ENCODE peak calls at places on chromosomes 3 and 15, in ten cellular contexts. One of them, this sample, is unnamed. For H3K27me3, the result is how much of the 10 kb centered on the place peaks cover.

GRCh38 chr3:4988815-4989648 is 9.8 kb downstream of the BHLHE40 start:
- DNase-seq in stomach: no peak
- DNase-seq in cardiac muscle cell: peak
- DNase-seq in thoracic aorta: no peak
- DNase-seq in prostate gland: peak
- DNase-seq in psoas muscle: peak
- DNase-seq in PC-9: no peak
- DNase-seq in GM23338: no peak
- DNase-seq in Panc1: no peak
- DNase-seq in GM06990: no peak
- DNase-seq in this sample: no peak

GRCh38 chr15:22903961-22904534 is 65.6 kb downstream of the NIPA2 start:
- DNase-seq in stomach: peak
- DNase-seq in cardiac muscle cell: no peak
- DNase-seq in thoracic aorta: no peak
- DNase-seq in prostate gland: no peak
- DNase-seq in psoas muscle: no peak
- DNase-seq in PC-9: no peak
- DNase-seq in GM23338: no peak
- DNase-seq in Panc1: no peak
- DNase-seq in GM06990: no peak
- DNase-seq in this sample: no peak

GRCh38 chr3:50472958-50473357 is 30.5 kb downstream of the CACNA2D2 start:
- DNase-seq in stomach: no peak
- DNase-seq in cardiac muscle cell: no peak
- DNase-seq in thoracic aorta: no peak
- DNase-seq in prostate gland: no peak
- DNase-seq in psoas muscle: no peak
- DNase-seq in PC-9: no peak
- DNase-seq in GM23338: no peak
- DNase-seq in Panc1: no peak
- DNase-seq in GM06990: no peak
- DNase-seq in this sample: no peak

GRCh38 chr3:102353804-102354203 is 81.0 kb upstream of the ZPLD1 start:
- DNase-seq in stomach: no peak
- DNase-seq in cardiac muscle cell: no peak
- DNase-seq in thoracic aorta: no peak
- DNase-seq in prostate gland: no peak
- DNase-seq in psoas muscle: no peak
- DNase-seq in PC-9: no peak
- DNase-seq in GM23338: no peak
- DNase-seq in Panc1: no peak
- DNase-seq in GM06990: no peak
- DNase-seq in this sample: no peak

GRCh38 chr15:74449643-74450205 is 11.2 kb downstream of the UBL7 start:
- DNase-seq in stomach: no peak
- DNase-seq in cardiac muscle cell: no peak
- DNase-seq in thoracic aorta: no peak
- DNase-seq in prostate gland: no peak
- DNase-seq in psoas muscle: no peak
- DNase-seq in PC-9: no peak
- DNase-seq in GM23338: no peak
- DNase-seq in Panc1: no peak
- DNase-seq in GM06990: no peak
- DNase-seq in this sample: no peak

GRCh38 chr15:92629276-92629974 is 26.1 kb downstream of the FAM174B start:
- DNase-seq in stomach: peak
- DNase-seq in cardiac muscle cell: no peak
- DNase-seq in thoracic aorta: no peak
- DNase-seq in prostate gland: no peak
- DNase-seq in psoas muscle: no peak
- DNase-seq in PC-9: no peak
- DNase-seq in GM23338: no peak
- DNase-seq in Panc1: no peak
- DNase-seq in GM06990: no peak
- DNase-seq in this sample: no peak

GRCh38 chr3:46943237-46944187 is 33.0 kb downstream of the CCDC12 start:
- DNase-seq in stomach: peak
- DNase-seq in cardiac muscle cell: no peak
- DNase-seq in thoracic aorta: no peak
- DNase-seq in prostate gland: no peak
- DNase-seq in psoas muscle: no peak
- DNase-seq in PC-9: no peak
- DNase-seq in GM23338: no peak
- DNase-seq in Panc1: no peak
- DNase-seq in GM06990: no peak
- DNase-seq in this sample: no peak

GRCh38 chr15:85764649-85765277 is 30.0 kb downstream of the KLHL25 start:
- DNase-seq in stomach: no peak
- DNase-seq in cardiac muscle cell: peak
- DNase-seq in thoracic aorta: no peak
- DNase-seq in prostate gland: no peak
- DNase-seq in psoas muscle: no peak
- DNase-seq in PC-9: no peak
- DNase-seq in GM23338: no peak
- DNase-seq in Panc1: no peak
- DNase-seq in GM06990: no peak
- DNase-seq in this sample: no peak

GRCh38 chr3:75180235-75180944 is 483.7 kb upstream of the FRG2C start:
- DNase-seq in stomach: no peak
- DNase-seq in cardiac muscle cell: no peak
- DNase-seq in thoracic aorta: no peak
- DNase-seq in prostate gland: no peak
- DNase-seq in psoas muscle: no peak
- DNase-seq in PC-9: no peak
- DNase-seq in GM23338: no peak
- DNase-seq in Panc1: no peak
- DNase-seq in GM06990: peak
- DNase-seq in this sample: no peak

GRCh38 chr3:27319304-27319703 is 49.9 kb downstream of the NEK10 start:
- DNase-seq in stomach: no peak
- DNase-seq in cardiac muscle cell: no peak
- DNase-seq in thoracic aorta: no peak
- DNase-seq in prostate gland: no peak
- DNase-seq in psoas muscle: no peak
- DNase-seq in PC-9: no peak
- DNase-seq in GM23338: no peak
- DNase-seq in Panc1: no peak
- DNase-seq in GM06990: no peak
- DNase-seq in this sample: no peak

GRCh38 chr15:39171944-39172368 is 408.9 kb upstream of the THBS1 start:
- DNase-seq in stomach: peak
- DNase-seq in cardiac muscle cell: peak
- DNase-seq in thoracic aorta: no peak
- DNase-seq in prostate gland: peak
- DNase-seq in psoas muscle: peak
- DNase-seq in PC-9: peak
- DNase-seq in GM23338: peak
- DNase-seq in Panc1: peak
- DNase-seq in GM06990: no peak
- DNase-seq in this sample: peak

GRCh38 chr3:186693843-186694242 is 23.3 kb upstream of the KNG1 start:
- DNase-seq in stomach: no peak
- DNase-seq in cardiac muscle cell: no peak
- DNase-seq in thoracic aorta: no peak
- DNase-seq in prostate gland: no peak
- DNase-seq in psoas muscle: no peak
- DNase-seq in PC-9: no peak
- DNase-seq in GM23338: no peak
- DNase-seq in Panc1: no peak
- DNase-seq in GM06990: no peak
- DNase-seq in this sample: no peak

GRCh38 chr3:192915724-192916123 is 1.9 kb downstream of the MB21D2 start:
- DNase-seq in stomach: no peak
- DNase-seq in cardiac muscle cell: no peak
- DNase-seq in thoracic aorta: no peak
- DNase-seq in prostate gland: no peak
- DNase-seq in psoas muscle: no peak
- DNase-seq in PC-9: no peak
- DNase-seq in GM23338: no peak
- DNase-seq in Panc1: no peak
- DNase-seq in GM06990: no peak
- DNase-seq in this sample: no peak
- H3K4me3 ChIP-seq in stomach: peak
- H3K4me3 ChIP-seq in cardiac muscle cell: peak
- H3K4me3 ChIP-seq in thoracic aorta: peak
- H3K4me3 ChIP-seq in prostate gland: no peak
- H3K4me3 ChIP-seq in psoas muscle: peak
- H3K4me3 ChIP-seq in PC-9: peak
- H3K4me3 ChIP-seq in GM23338: peak
- H3K4me3 ChIP-seq in Panc1: peak
- H3K4me3 ChIP-seq in GM06990: peak
- H3K4me3 ChIP-seq in this sample: peak

GRCh38 chr3:107206141-107206540 is 171.1 kb upstream of the CCDC54 start:
- DNase-seq in stomach: no peak
- DNase-seq in cardiac muscle cell: peak
- DNase-seq in thoracic aorta: no peak
- DNase-seq in prostate gland: no peak
- DNase-seq in psoas muscle: no peak
- DNase-seq in PC-9: peak
- DNase-seq in GM23338: peak
- DNase-seq in Panc1: no peak
- DNase-seq in GM06990: no peak
- DNase-seq in this sample: no peak
- TF ChIP-seq CTCF in stomach: no peak
- TF ChIP-seq CTCF in cardiac muscle cell: peak
- TF ChIP-seq CTCF in thoracic aorta: no peak
- TF ChIP-seq CTCF in prostate gland: no peak
- TF ChIP-seq CTCF in psoas muscle: peak
- TF ChIP-seq CTCF in PC-9: peak
- TF ChIP-seq CTCF in GM23338: peak
- TF ChIP-seq CTCF in Panc1: peak
- TF ChIP-seq CTCF in GM06990: peak
- TF ChIP-seq CTCF in this sample: peak

DNA sequence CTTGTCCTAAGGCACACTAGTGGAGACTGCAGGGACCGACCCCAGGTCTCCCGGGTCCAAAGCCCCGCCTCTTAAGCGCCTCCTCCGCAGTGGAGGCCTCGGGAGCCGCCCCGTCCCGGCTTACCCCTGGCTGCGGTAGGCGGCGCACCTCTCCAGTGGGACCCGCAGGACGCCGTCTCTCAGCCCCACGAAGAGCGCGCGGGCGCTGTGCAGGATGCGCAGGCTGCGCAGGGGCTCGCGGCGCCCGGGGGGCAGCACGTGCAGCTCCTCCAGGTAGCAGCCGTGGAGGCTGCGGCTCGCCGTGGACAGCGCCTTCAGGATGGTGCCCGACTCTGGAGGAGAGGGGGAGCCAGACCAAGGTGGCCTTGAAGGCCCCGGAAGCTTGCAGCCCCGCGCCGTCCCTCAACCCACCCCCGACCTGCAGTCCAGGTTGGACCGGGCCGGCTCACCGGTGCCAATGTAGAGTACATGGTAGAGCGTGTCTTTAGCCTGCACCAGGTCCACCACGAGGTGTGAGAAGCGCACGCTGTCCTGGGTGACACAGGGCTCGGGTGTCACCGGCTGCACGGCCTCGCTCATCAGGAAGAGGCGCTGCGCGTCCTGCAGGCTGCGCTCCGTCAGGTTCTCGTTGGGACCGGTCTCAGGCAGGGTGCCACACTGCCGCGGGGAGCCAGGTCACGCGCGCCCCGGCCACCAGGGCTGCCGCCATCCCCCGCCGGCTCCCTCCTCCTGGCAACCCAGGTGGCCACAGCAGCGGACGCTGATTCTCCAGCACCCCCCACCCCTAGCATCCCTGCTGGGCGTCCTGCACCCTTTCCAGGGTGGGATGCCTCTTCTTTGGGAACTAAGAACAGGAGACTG is 105.5 kb downstream of the SEMA5B start:
- DNase-seq in stomach: no peak
- DNase-seq in cardiac muscle cell: no peak
- DNase-seq in thoracic aorta: no peak
- DNase-seq in prostate gland: no peak
- DNase-seq in psoas muscle: no peak
- DNase-seq in PC-9: no peak
- DNase-seq in GM23338: peak
- DNase-seq in Panc1: no peak
- DNase-seq in GM06990: peak
- DNase-seq in this sample: no peak
- H3K27me3 ChIP-seq in stomach: under half
- H3K27me3 ChIP-seq in cardiac muscle cell: under half
- H3K27me3 ChIP-seq in thoracic aorta: under half
- H3K27me3 ChIP-seq in prostate gland: under half
- H3K27me3 ChIP-seq in psoas muscle: under half
- H3K27me3 ChIP-seq in PC-9: under half
- H3K27me3 ChIP-seq in GM23338: under half
- H3K27me3 ChIP-seq in Panc1: under half
- H3K27me3 ChIP-seq in GM06990: under half
- H3K27me3 ChIP-seq in this sample: half or more

GRCh38 chr3:43710607-43711006 is 19.9 kb downstream of the ABHD5 start:
- DNase-seq in stomach: no peak
- DNase-seq in cardiac muscle cell: no peak
- DNase-seq in thoracic aorta: no peak
- DNase-seq in prostate gland: no peak
- DNase-seq in psoas muscle: no peak
- DNase-seq in PC-9: no peak
- DNase-seq in GM23338: no peak
- DNase-seq in Panc1: no peak
- DNase-seq in GM06990: no peak
- DNase-seq in this sample: no peak

GRCh38 chr3:43706342-43706741 is 15.6 kb downstream of the ABHD5 start:
- DNase-seq in stomach: no peak
- DNase-seq in cardiac muscle cell: no peak
- DNase-seq in thoracic aorta: no peak
- DNase-seq in prostate gland: no peak
- DNase-seq in psoas muscle: no peak
- DNase-seq in PC-9: no peak
- DNase-seq in GM23338: no peak
- DNase-seq in Panc1: no peak
- DNase-seq in GM06990: no peak
- DNase-seq in this sample: no peak

GRCh38 chr3:43707266-43707665 is 16.5 kb downstream of the ABHD5 start:
- DNase-seq in stomach: no peak
- DNase-seq in cardiac muscle cell: no peak
- DNase-seq in thoracic aorta: no peak
- DNase-seq in prostate gland: peak
- DNase-seq in psoas muscle: no peak
- DNase-seq in PC-9: peak
- DNase-seq in GM23338: no peak
- DNase-seq in Panc1: no peak
- DNase-seq in GM06990: no peak
- DNase-seq in this sample: no peak

GRCh38 chr3:43709022-43709421 is 18.3 kb downstream of the ABHD5 start:
- DNase-seq in stomach: no peak
- DNase-seq in cardiac muscle cell: peak
- DNase-seq in thoracic aorta: no peak
- DNase-seq in prostate gland: no peak
- DNase-seq in psoas muscle: no peak
- DNase-seq in PC-9: no peak
- DNase-seq in GM23338: no peak
- DNase-seq in Panc1: no peak
- DNase-seq in GM06990: no peak
- DNase-seq in this sample: no peak

DNA sequence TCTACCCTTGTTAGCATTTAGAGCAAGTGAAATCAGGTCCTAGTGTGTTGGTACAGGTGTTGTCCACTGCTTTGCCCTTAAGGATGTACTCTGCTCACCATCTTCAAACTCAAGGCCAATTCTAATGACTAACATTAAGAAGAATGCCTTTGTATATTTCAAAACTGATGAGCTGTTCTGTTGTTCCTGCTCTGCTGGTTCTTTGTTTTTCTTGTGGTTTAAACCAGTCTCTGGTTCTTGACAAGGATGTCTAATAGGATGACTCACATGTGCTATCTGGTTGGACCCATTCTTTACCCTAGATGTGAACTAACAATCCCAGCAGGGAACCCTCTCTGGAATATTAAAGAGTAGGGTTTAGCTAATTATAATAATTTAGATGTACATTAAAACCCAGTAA is 17.3 kb downstream of the ABHD5 start:
- DNase-seq in stomach: no peak
- DNase-seq in cardiac muscle cell: peak
- DNase-seq in thoracic aorta: no peak
- DNase-seq in prostate gland: no peak
- DNase-seq in psoas muscle: no peak
- DNase-seq in PC-9: peak
- DNase-seq in GM23338: no peak
- DNase-seq in Panc1: peak
- DNase-seq in GM06990: no peak
- DNase-seq in this sample: peak
- H3K4me3 ChIP-seq in stomach: no peak
- H3K4me3 ChIP-seq in cardiac muscle cell: no peak
- H3K4me3 ChIP-seq in thoracic aorta: no peak
- H3K4me3 ChIP-seq in prostate gland: no peak
- H3K4me3 ChIP-seq in psoas muscle: no peak
- H3K4me3 ChIP-seq in PC-9: no peak
- H3K4me3 ChIP-seq in GM23338: no peak
- H3K4me3 ChIP-seq in Panc1: no peak
- H3K4me3 ChIP-seq in GM06990: no peak
- H3K4me3 ChIP-seq in this sample: no peak